ENCODE peak calls at places on chromosomes 5 and 9, in ten cellular contexts. J, Q, T, G, D, U, B, Y, M and Z are unnamed samples. For H3K9me3, the result is how much of the 10 kb centered on the place peaks cover.

GRCh38 chr5:128213340-128213739 is 129.8 kb downstream of the SLC12A2 start:
- DNase-seq in J (peak), Q (no peak), T (peak), G (peak), D (peak), U (peak), B (peak), Y (no peak), M (no peak), Z (no peak)

GRCh38 chr5:115962565-115963402 is 509 bp downstream of the LVRN start:
- DNase-seq in J (peak), Q (no peak), T (no peak), G (no peak), D (no peak), U (no peak), B (no peak), Y (no peak), M (no peak), Z (no peak)

GRCh38 chr5:72244862-72245371 is 75.1 kb downstream of the MRPS27 start:
- DNase-seq in J (no peak), Q (no peak), T (peak), G (peak), D (no peak), U (peak), B (no peak), Y (no peak), M (no peak), Z (no peak)

GRCh38 chr5:117255211-117256032 is 680.8 kb upstream of the SEMA6A start:
- DNase-seq in J (no peak), Q (no peak), T (no peak), G (no peak), D (no peak), U (no peak), B (no peak), Y (no peak), M (no peak), Z (no peak)

GRCh38 chr5:29780401-29780800 is 1413.1 kb upstream of the CDH6 start:
- DNase-seq in J (no peak), Q (no peak), T (no peak), G (no peak), D (no peak), U (no peak), B (no peak), Y (no peak), M (no peak), Z (no peak)

GRCh38 chr9:133386338-133386737 is 10.2 kb downstream of the STKLD1 start:
- DNase-seq in J (no peak), Q (no peak), T (no peak), G (no peak), D (no peak), U (no peak), B (no peak), Y (no peak), M (no peak), Z (no peak)

GRCh38 chr5:132065951-132066701 is 5.7 kb downstream of the IL3 start:
- DNase-seq in J (no peak), Q (no peak), T (no peak), G (no peak), D (no peak), U (no peak), B (no peak), Y (no peak), M (no peak), Z (no peak)

GRCh38 chr5:79850316-79850822 is 140.7 kb downstream of the MTX3 start:
- DNase-seq in J (peak), Q (no peak), T (no peak), G (no peak), D (no peak), U (no peak), B (no peak), Y (no peak), M (no peak), Z (no peak)

GRCh38 chr5:10599828-10600227 is 36.0 kb downstream of the ANKRD33B start:
- DNase-seq in J (no peak), Q (no peak), T (no peak), G (peak), D (no peak), U (no peak), B (no peak), Y (no peak), M (no peak), Z (no peak)

GRCh38 chr5:6539060-6539459 is 90.4 kb downstream of the UBE2QL1 start:
- DNase-seq in J (no peak), Q (no peak), T (no peak), G (no peak), D (peak), U (no peak), B (no peak), Y (no peak), M (no peak), Z (no peak)

GRCh38 chr5:6543346-6543730 is 89.5 kb downstream of the NSUN2 start:
- DNase-seq in J (no peak), Q (no peak), T (no peak), G (no peak), D (peak), U (no peak), B (no peak), Y (no peak), M (no peak), Z (no peak)

GRCh38 chr5:6540111-6540830 is 91.6 kb downstream of the UBE2QL1 start:
- DNase-seq in J (no peak), Q (no peak), T (no peak), G (peak), D (peak), U (no peak), B (no peak), Y (no peak), M (no peak), Z (no peak)

GRCh38 chr5:6542421-6543345 is 90.2 kb downstream of the NSUN2 start:
- DNase-seq in J (no peak), Q (no peak), T (no peak), G (no peak), D (peak), U (no peak), B (no peak), Y (no peak), M (no peak), Z (no peak)

GRCh38 chr5:6541256-6542013 is 91.4 kb downstream of the NSUN2 start:
- DNase-seq in J (no peak), Q (no peak), T (no peak), G (no peak), D (peak), U (no peak), B (no peak), Y (no peak), M (no peak), Z (no peak)
- H3K9me3 ChIP-seq in J (under half), Q (under half), T (under half), G (under half), D (under half), U (under half), B (under half), Y (under half), M (under half), Z (under half)

GRCh38 chr9:10674586-10674985 is 61.8 kb upstream of the PTPRD start:
- DNase-seq in J (no peak), Q (no peak), T (no peak), G (no peak), D (no peak), U (no peak), B (no peak), Y (no peak), M (no peak), Z (no peak)
- H3K9me3 ChIP-seq in J (under half), Q (under half), T (under half), G (under half), D (under half), U (under half), B (under half), Y (under half), M (under half), Z (under half)

GRCh38 chr9:136527721-136528710 is 17.8 kb downstream of the NOTCH1 start:
- DNase-seq in J (no peak), Q (no peak), T (peak), G (no peak), D (peak), U (no peak), B (no peak), Y (no peak), M (no peak), Z (no peak)
- H3K9me3 ChIP-seq in J (under half), Q (under half), T (under half), G (under half), D (under half), U (under half), B (under half), Y (under half), M (under half), Z (under half)

DNA sequence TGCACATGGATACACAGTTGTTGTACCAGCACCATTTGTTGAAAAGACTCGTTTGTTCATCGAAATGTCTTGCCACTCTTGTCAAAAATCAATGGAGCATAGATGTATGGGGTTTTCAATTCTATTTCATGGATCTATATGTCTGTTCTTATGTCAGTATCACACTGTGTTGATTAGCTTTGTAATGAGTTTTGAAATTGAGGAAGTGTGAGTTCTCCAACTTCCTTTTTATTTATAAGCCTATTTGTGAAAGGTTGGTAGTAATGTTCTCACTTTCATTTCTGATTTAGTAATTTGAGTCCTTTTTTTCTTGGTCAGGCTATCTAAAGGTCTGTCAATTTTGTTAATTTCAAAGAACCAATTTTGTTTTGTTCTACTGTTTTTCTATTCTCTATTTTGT is 26.1 kb downstream of the ZNF510 start:
- DNase-seq in J (no peak), Q (no peak), T (no peak), G (no peak), D (no peak), U (peak), B (no peak), Y (no peak), M (no peak), Z (no peak)
- H3K9me3 ChIP-seq in J (under half), Q (half or more), T (under half), G (under half), D (under half), U (under half), B (under half), Y (half or more), M (half or more), Z (under half)

GRCh38 chr9:137988051-137988450 is 110.5 kb downstream of the CACNA1B start:
- DNase-seq in J (no peak), Q (no peak), T (no peak), G (no peak), D (no peak), U (no peak), B (no peak), Y (no peak), M (no peak), Z (no peak)
- H3K9me3 ChIP-seq in J (under half), Q (under half), T (under half), G (half or more), D (under half), U (under half), B (under half), Y (under half), M (under half), Z (under half)

GRCh38 chr9:135288941-135289534 is 190.5 kb upstream of the PPP1R26 start:
- DNase-seq in J (no peak), Q (no peak), T (no peak), G (no peak), D (no peak), U (no peak), B (no peak), Y (no peak), M (no peak), Z (no peak)

GRCh38 chr9:135286961-135287360 is 192.6 kb upstream of the PPP1R26 start:
- DNase-seq in J (no peak), Q (no peak), T (no peak), G (no peak), D (no peak), U (no peak), B (no peak), Y (no peak), M (no peak), Z (no peak)

GRCh38 chr9:135288054-135288453 is 191.5 kb upstream of the PPP1R26 start:
- DNase-seq in J (no peak), Q (no peak), T (no peak), G (no peak), D (no peak), U (no peak), B (no peak), Y (no peak), M (no peak), Z (no peak)

GRCh38 chr9:135290086-135290485 is 189.5 kb upstream of the PPP1R26 start:
- DNase-seq in J (peak), Q (no peak), T (no peak), G (no peak), D (no peak), U (no peak), B (no peak), Y (no peak), M (no peak), Z (no peak)

GRCh38 chr9:135287627-135288026 is 192.0 kb upstream of the PPP1R26 start:
- DNase-seq in J (no peak), Q (no peak), T (no peak), G (no peak), D (no peak), U (no peak), B (no peak), Y (no peak), M (no peak), Z (no peak)
- H3K9me3 ChIP-seq in J (under half), Q (under half), T (under half), G (under half), D (under half), U (under half), B (under half), Y (under half), M (under half), Z (under half)